ENCODE peak calls at places on chromosomes 2 and 18, in six cellular contexts. N is right cardiac atrium; Y is stimulated activated CD8-positive, alpha-beta memory T cell treated with anti-CD3 and anti-CD28 coated beads, Interleukin-7, amount 100 ng/mL, for 4 hours; E is H54; G is lung; C is stimulated activated CD4-positive, alpha-beta T cell treated with anti-CD3 and anti-CD28 coated beads, Interleukin-2, amount 100 ng/mL, for 24 hours. H is an unnamed sample.

GRCh38 chr2:118430510-118431187 is 342.4 kb downstream of the INSIG2 start:
- DNase-seq in G (no peak), N (no peak), C (no peak), Y (no peak), E (no peak), H (no peak)

GRCh38 chr2:215028231-215028630 is 110.2 kb downstream of the ABCA12 start:
- DNase-seq in N (no peak), C (no peak), Y (no peak), G (no peak), E (peak), H (peak)

GRCh38 chr2:74025971-74026612 is 41.4 kb downstream of the TET3 start:
- DNase-seq in G (no peak), E (peak), Y (no peak), C (no peak), N (no peak), H (no peak)

GRCh38 chr2:199197448-199197847 is 260.3 kb downstream of the SATB2 start:
- DNase-seq in Y (no peak), C (no peak), N (no peak), E (no peak), G (no peak), H (no peak)

GRCh38 chr2:32882911-32883810 is 63.6 kb upstream of the LTBP1 start:
- DNase-seq in C (no peak), E (no peak), G (no peak), Y (no peak), N (no peak), H (no peak)

GRCh38 chr2:187435756-187436155 is 12.3 kb downstream of the CALCRL start:
- DNase-seq in Y (no peak), G (no peak), N (no peak), C (no peak), E (no peak), H (peak)

GRCh38 chr2:164826293-164827243 is 15.1 kb downstream of the COBLL1 start:
- DNase-seq in N (peak), E (no peak), Y (no peak), C (no peak), G (peak), H (no peak)

GRCh38 chr2:97724501-97724900 is 11.1 kb downstream of the ZAP70 start:
- DNase-seq in N (no peak), Y (no peak), G (no peak), E (no peak), C (no peak), H (no peak)

GRCh38 chr2:176652300-176653182 is 383.3 kb downstream of the MTX2 start:
- DNase-seq in E (no peak), Y (no peak), N (no peak), C (no peak), G (no peak), H (no peak)

GRCh38 chr2:118668431-118669424 is 178.7 kb downstream of the EN1 start:
- DNase-seq in E (peak), C (no peak), N (no peak), G (no peak), Y (no peak), H (peak)

GRCh38 chr2:193712912-193713311 is 1518.2 kb upstream of the TMEFF2 start:
- DNase-seq in C (no peak), G (no peak), E (no peak), Y (no peak), N (no peak), H (no peak)

GRCh38 chr2:99602475-99602874 is 112.7 kb upstream of the REV1 start:
- DNase-seq in Y (no peak), E (peak), N (no peak), C (no peak), G (no peak), H (peak)

GRCh38 chr2:69985684-69986083 is 24.3 kb upstream of the ASPRV1 start:
- DNase-seq in C (no peak), N (peak), G (peak), E (no peak), Y (no peak), H (no peak)

GRCh38 chr18:13453714-13454113 is 235.2 kb downstream of the LDLRAD4 start:
- DNase-seq in Y (no peak), E (no peak), C (no peak), N (no peak), G (no peak), H (no peak)

H was measured in retinal pigment epithelial cell.